ENCODE peak calls at places on chromosomes 12 and 14, in eight cellular contexts. N is tibial artery; M is suprapubic skin; X is A673; G is HepG2; S is heart right ventricle; I is CD8-positive, alpha-beta T cell; B is CD8-positive, alpha-beta memory T cell. A is an unnamed sample.

GRCh38 chr12:62933220-62933870 is 1.6 kb downstream of the PPM1H start:
- DNase-seq in B (no peak), N (no peak), G (peak; percentile 52), S (peak; percentile 50), M (no peak), X (no peak), I (no peak), A (no peak)

GRCh38 chr12:86712425-86712843 is 456.2 kb upstream of the MGAT4C start:
- DNase-seq in I (no peak), B (no peak), N (no peak), S (no peak), G (peak; percentile 41), X (peak; percentile 66), M (no peak), A (no peak)

GRCh38 chr14:102095231-102095870 is 8.5 kb upstream of the HSP90AA1 start:
- DNase-seq in I (no peak), B (no peak), X (no peak), N (no peak), G (no peak), M (no peak), S (no peak), A (no peak)

GRCh38 chr12:54560374-54560858 is 11.0 kb downstream of the PDE1B start:
- DNase-seq in M (peak; percentile 94), I (peak; percentile 72), X (peak; percentile 95), B (peak; percentile 77), N (peak; percentile 97), S (peak; percentile 93), G (no peak), A (peak; percentile 72)

GRCh38 chr12:46517579-46517962 is 145.0 kb upstream of the SLC38A2 start:
- DNase-seq in S (no peak), N (no peak), B (no peak), I (no peak), X (no peak), M (no peak), G (no peak), A (no peak)

GRCh38 chr12:39780527-39781446 is 161.2 kb upstream of the ABCD2 start:
- DNase-seq in I (no peak), X (peak; percentile 31), S (no peak), N (no peak), G (no peak), M (no peak), B (no peak), A (no peak)

GRCh38 chr12:54082402-54082892 is 28.8 kb downstream of the HOXC4 start:
- DNase-seq in S (no peak), G (no peak), B (peak; percentile 65), X (peak; percentile 45), M (no peak), I (peak; percentile 31), N (no peak), A (no peak)

GRCh38 chr12:125766091-125766490 is 700.9 kb downstream of the AACS start:
- DNase-seq in M (no peak), G (no peak), N (no peak), S (no peak), X (no peak), I (no peak), B (no peak), A (no peak)

GRCh38 chr12:71548906-71549305 is 109.3 kb downstream of the LGR5 start:
- DNase-seq in M (no peak), G (no peak), N (no peak), B (no peak), S (no peak), I (no peak), X (no peak), A (no peak)

GRCh38 chr12:14904854-14905253 is 19.2 kb upstream of the MGP start:
- DNase-seq in I (no peak), B (no peak), M (no peak), N (no peak), X (no peak), S (no peak), G (no peak), A (no peak)
- H3K4me3 ChIP-seq in I (no peak overlapping the region), B (no peak overlapping the region), M (peak overlapping the region; percentile 3), N (no peak overlapping the region), X (no peak overlapping the region), S (no peak overlapping the region), G (no peak overlapping the region), A (no peak overlapping the region)

DNA sequence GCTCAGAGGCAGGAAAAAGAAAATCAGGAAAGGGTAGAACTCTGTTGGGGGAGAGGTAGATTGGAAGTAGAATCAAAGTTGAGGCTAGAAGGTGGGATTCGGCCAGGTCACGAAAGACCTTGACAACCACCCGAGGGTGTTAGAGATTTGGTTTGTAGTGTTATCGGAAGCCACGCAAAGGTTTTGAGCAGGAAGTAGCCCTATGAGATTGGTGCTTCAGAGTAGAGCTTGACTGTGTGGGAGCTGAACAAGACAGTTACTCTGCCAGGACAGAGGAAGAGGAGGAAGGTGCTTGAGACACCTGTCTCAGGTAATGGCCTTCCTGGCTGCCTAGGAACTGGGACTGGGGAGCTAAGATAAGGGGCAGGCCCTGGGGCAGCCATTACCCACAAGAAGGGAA is 73.4 kb downstream of the RIN3 start:
- DNase-seq in G (no peak), X (no peak), I (no peak), B (no peak), N (no peak), M (no peak), S (no peak), A (no peak)
- H3K4me1 ChIP-seq in G (no peaks in the 10 kb centered on the region), X (no peaks in the 10 kb centered on the region), I (peaks cover 97% of the 10 kb centered on the region), B (peaks cover 98% of the 10 kb centered on the region), N (no peaks in the 10 kb centered on the region), M (peaks cover 16% of the 10 kb centered on the region), S (no peaks in the 10 kb centered on the region), A (peaks cover 25% of the 10 kb centered on the region)

DNA sequence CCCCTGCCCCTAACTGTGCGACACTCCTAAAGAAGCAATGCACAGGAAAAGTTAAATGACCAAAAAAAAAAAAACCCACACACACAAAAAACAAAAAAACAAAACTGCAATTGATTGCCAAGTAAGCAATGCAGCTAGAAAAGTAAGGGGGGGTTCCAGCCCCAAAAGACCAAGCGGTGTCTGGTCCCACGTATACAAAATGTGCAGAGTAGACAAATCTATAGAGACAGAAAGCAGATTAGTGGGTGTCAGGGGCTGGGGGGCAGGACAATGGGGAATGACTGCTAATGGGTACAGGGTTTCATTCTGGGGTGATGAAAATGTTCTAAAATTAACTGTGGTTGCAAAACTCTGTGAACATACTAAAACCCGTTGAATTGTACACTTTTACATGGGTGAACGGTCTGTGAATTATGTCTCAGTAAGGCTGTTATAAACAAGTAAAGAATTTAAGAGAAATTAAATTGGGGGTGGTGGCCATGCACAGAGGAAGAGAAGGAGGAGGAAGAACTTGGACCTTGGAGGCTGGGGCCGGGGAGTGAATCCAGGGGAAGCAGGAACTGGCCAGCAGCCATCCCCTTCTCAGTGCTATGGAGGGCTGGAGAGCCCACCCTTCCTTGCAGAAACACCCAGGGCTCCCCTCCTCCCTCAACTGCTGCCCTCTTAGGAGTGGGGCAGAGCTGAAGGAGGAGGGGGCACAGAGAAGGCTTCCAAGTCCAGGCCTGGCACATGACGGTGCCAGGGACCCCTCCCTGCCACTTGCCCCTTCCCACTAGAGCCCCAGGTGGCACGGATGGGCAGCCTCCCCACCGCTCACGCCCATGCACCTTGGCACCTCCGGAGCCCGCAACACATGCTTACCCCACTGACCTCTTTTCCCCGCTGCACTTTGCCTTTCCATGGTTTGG is 45.4 kb downstream of the KDM2B start:
- DNase-seq in B (no peak), S (peak; percentile 25), X (no peak), G (no peak), M (no peak), I (no peak), N (no peak), A (no peak)
- H3K27ac ChIP-seq in B (peak overlapping the region; percentile 62), S (peak overlapping the region; percentile 97), X (no peak overlapping the region), G (no peak overlapping the region), M (peak overlapping the region; percentile 78), I (peak overlapping the region; percentile 80), N (peak overlapping the region; percentile 75), A (peak overlapping the region; percentile 86)

GRCh38 chr12:13198240-13198639 is 1.7 kb downstream of the EMP1 start:
- DNase-seq in N (no peak), M (no peak), X (no peak), S (no peak), I (no peak), B (no peak), G (no peak), A (no peak)
- H3K4me3 ChIP-seq in N (peak overlapping the region; percentile 57), M (peak overlapping the region; percentile 76), X (peak overlapping the region; percentile 44), S (peak overlapping the region; percentile 64), I (no peak overlapping the region), B (no peak overlapping the region), G (no peak overlapping the region), A (peak overlapping the region; percentile 65)

GRCh38 chr12:614727-615060 is 48.6 kb downstream of the NINJ2 start:
- DNase-seq in G (no peak), S (no peak), M (no peak), N (no peak), X (no peak), B (no peak), I (no peak), A (no peak)
- H3K4me1 ChIP-seq in G (peaks cover 71% of the 10 kb centered on the region), S (peaks cover 58% of the 10 kb centered on the region), M (peaks cover 35% of the 10 kb centered on the region), N (no peaks in the 10 kb centered on the region), X (no peaks in the 10 kb centered on the region), B (peaks cover 18% of the 10 kb centered on the region), I (peaks cover 21% of the 10 kb centered on the region), A (peaks cover 46% of the 10 kb centered on the region)

GRCh38 chr12:110728628-110729027 is 14.1 kb downstream of the PPP1CC start:
- DNase-seq in M (no peak), B (no peak), X (no peak), S (no peak), G (no peak), I (no peak), N (no peak), A (no peak)
- H3K27ac ChIP-seq in M (no peak overlapping the region), B (no peak overlapping the region), X (no peak overlapping the region), S (no peak overlapping the region), G (no peak overlapping the region), I (no peak overlapping the region), N (no peak overlapping the region), A (no peak overlapping the region)

DNA sequence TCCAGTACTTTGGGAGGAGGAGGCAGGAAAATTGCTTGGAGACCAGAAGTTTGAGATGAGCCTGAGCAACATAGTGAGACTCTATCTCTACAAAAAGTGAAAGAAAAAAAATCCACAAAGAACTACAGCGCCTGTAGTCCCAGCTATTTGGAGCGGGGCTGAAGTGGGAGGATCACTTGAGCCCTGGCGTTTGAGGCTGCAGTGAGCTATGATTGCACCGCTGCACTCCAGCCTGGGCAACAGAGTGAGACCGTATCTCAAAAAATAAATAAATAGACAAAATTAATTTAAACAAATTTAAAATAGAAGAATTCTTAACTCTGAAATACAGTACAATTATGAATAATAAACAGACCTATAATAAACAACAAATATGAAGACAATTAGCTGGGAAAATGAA is 40.9 kb downstream of the ATL1 start:
- DNase-seq in G (peak; percentile 11), N (no peak), M (no peak), I (no peak), X (peak; percentile 26), B (no peak), S (no peak), A (no peak)
- H3K4me3 ChIP-seq in G (no peak overlapping the region), N (no peak overlapping the region), M (no peak overlapping the region), I (no peak overlapping the region), X (no peak overlapping the region), B (no peak overlapping the region), S (no peak overlapping the region), A (no peak overlapping the region)

A was measured in esophagus squamous epithelium.